ENCODE peak calls at places on chromosomes 4 and X, in four cellular contexts. F is HCT116, S is MM.1S, Y is iPS DF 6.9. G is an unnamed sample.
A peak's percentile ranks its signal among the peaks of the same experiment; 100 is the strongest.

GRCh38 chr4:138090145-138090917 is 151.8 kb downstream of the SLC7A11 start:
- DNase-seq in S (peak; percentile 68), F (peak; percentile 76), Y (no peak), G (peak; percentile 54)

GRCh38 chr4:74292111-74292870 is 16.0 kb upstream of the EPGN start:
- DNase-seq in S (no peak), Y (no peak), F (no peak), G (no peak)

GRCh38 chr4:151567056-151567455 is 158.1 kb downstream of the FHIP1A start:
- DNase-seq in S (peak; percentile 31), F (no peak), Y (no peak), G (no peak)

GRCh38 chrX:131572372-131573014 is 28.6 kb downstream of the OR13H1 start:
- DNase-seq in Y (no peak), S (no peak), F (peak; percentile 37), G (no peak)

GRCh38 chr4:138689182-138689546 is 326.4 kb upstream of the NOCT start:
- DNase-seq in F (no peak), S (no peak), Y (no peak), G (no peak)

GRCh38 chr4:161629694-161630441 is 533.9 kb downstream of the FSTL5 start:
- DNase-seq in F (no peak), S (no peak), Y (no peak), G (no peak)

GRCh38 chrX:118560380-118560932 is 64.8 kb downstream of the DOCK11 start:
- DNase-seq in F (no peak), S (no peak), Y (no peak), G (no peak)

GRCh38 chr4:134201216-134202098 is at the start of gene PABPC4L:
- DNase-seq in Y (peak; percentile 22), F (no peak), S (no peak), G (no peak)

GRCh38 chr4:82851902-82852750 is 38.8 kb downstream of the SEC31A start:
- DNase-seq in Y (peak; percentile 27), S (peak; percentile 41), F (peak; percentile 33), G (no peak)

GRCh38 chr4:40187386-40187913 is 9.4 kb upstream of the RHOH start:
- DNase-seq in Y (no peak), S (no peak), F (no peak), G (no peak)
- H3K4me1 ChIP-seq in Y (no peaks in the 10 kb centered on the region), S (peaks cover 4% of the 10 kb centered on the region), F (no peaks in the 10 kb centered on the region), G (peaks cover 39% of the 10 kb centered on the region)

GRCh38 chr4:24978291-24979072 is 52.3 kb downstream of the LGI2 start:
- DNase-seq in S (no peak), F (no peak), Y (no peak), G (no peak)

GRCh38 chr4:24973471-24974251 is 57.1 kb downstream of the LGI2 start:
- DNase-seq in Y (no peak), S (no peak), F (no peak), G (no peak)

GRCh38 chr4:24974252-24974580 is 56.5 kb downstream of the LGI2 start:
- DNase-seq in Y (no peak), S (no peak), F (no peak), G (no peak)

GRCh38 chr4:24979554-24979953 is 51.2 kb downstream of the LGI2 start:
- DNase-seq in F (no peak), S (no peak), Y (no peak), G (no peak)

DNA sequence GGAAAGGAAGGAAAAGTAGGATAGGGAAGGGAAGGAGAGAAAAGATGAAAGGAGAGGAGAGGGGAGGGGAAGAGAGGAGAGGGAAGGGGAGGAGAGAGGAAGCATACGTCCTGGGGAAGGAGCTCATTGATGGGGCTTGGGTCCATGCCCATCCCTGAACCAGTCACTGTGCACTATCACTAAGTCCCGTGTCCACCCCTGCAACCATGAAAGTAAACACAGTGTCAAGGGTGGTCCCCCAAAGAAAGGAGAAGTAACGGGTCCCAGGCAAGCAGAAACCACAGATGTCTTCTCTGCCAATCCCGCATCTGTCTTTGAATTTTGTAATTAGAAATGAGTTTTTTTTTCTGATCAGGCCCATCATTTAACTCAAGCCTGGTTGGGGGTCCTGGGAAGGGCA is 55.2 kb downstream of the LGI2 start:
- DNase-seq in F (no peak), Y (no peak), S (no peak), G (no peak)
- H3K4me1 ChIP-seq in F (no peaks in the 10 kb centered on the region), Y (no peaks in the 10 kb centered on the region), S (peaks cover 17% of the 10 kb centered on the region), G (no peaks in the 10 kb centered on the region)

GRCh38 chr4:173188648-173189047 is 20.0 kb downstream of the GALNT7 start:
- DNase-seq in Y (no peak), F (no peak), S (no peak), G (no peak)
- H3K4me1 ChIP-seq in Y (peaks cover 11% of the 10 kb centered on the region), F (peaks cover 33% of the 10 kb centered on the region), S (peaks cover 9% of the 10 kb centered on the region), G (peaks cover 90% of the 10 kb centered on the region)

GRCh38 chrX:130084651-130085237 is 25.6 kb downstream of the ELF4 start:
- DNase-seq in Y (no peak), F (no peak), S (peak; percentile 27), G (no peak)

GRCh38 chrX:130083107-130083490 is 27.2 kb downstream of the ELF4 start:
- DNase-seq in S (no peak), F (no peak), Y (no peak), G (no peak)

GRCh38 chrX:130083656-130084382 is 26.5 kb downstream of the ELF4 start:
- DNase-seq in F (no peak), Y (no peak), S (no peak), G (no peak)

GRCh38 chrX:130086414-130087207 is 23.7 kb downstream of the ELF4 start:
- DNase-seq in S (no peak), F (no peak), Y (no peak), G (no peak)

DNA sequence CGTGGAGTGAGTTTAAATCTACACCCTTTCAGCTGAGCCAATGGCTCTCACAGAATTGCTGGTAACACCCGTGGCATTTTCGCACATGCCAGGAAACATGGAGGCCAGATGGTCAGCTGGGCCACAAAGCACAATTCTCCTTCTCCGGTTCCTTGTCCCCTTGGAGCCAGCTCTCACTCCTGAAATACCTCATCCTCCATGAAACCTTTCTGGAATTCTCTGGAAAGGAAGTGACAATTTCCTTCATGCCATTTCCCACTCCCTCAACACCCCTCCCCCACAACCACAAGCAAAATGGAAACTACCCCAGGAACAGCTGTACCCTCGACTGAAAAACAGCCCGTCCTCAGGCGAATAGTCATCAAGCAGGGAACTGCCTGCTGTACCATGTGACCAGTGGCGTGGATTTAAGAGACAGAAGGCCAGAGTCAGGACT is 24.7 kb downstream of the ELF4 start:
- DNase-seq in S (no peak), F (no peak), Y (no peak), G (no peak)
- H3K4me1 ChIP-seq in S (peaks cover 42% of the 10 kb centered on the region), F (no peaks in the 10 kb centered on the region), Y (peaks cover 9% of the 10 kb centered on the region), G (peaks cover 42% of the 10 kb centered on the region)

GRCh38 chr4:158829254-158829653 is 60.4 kb downstream of the FNIP2 start:
- DNase-seq in F (no peak), S (no peak), Y (no peak), G (no peak)

GRCh38 chr4:158826882-158827281 is 58.1 kb downstream of the FNIP2 start:
- DNase-seq in F (no peak), Y (no peak), S (no peak), G (no peak)

GRCh38 chr4:158825443-158826036 is 56.7 kb downstream of the FNIP2 start:
- DNase-seq in F (no peak), S (no peak), Y (no peak), G (no peak)

GRCh38 chr4:158826057-158826456 is 57.2 kb downstream of the FNIP2 start:
- DNase-seq in S (peak; percentile 82), F (no peak), Y (no peak), G (no peak)

DNA sequence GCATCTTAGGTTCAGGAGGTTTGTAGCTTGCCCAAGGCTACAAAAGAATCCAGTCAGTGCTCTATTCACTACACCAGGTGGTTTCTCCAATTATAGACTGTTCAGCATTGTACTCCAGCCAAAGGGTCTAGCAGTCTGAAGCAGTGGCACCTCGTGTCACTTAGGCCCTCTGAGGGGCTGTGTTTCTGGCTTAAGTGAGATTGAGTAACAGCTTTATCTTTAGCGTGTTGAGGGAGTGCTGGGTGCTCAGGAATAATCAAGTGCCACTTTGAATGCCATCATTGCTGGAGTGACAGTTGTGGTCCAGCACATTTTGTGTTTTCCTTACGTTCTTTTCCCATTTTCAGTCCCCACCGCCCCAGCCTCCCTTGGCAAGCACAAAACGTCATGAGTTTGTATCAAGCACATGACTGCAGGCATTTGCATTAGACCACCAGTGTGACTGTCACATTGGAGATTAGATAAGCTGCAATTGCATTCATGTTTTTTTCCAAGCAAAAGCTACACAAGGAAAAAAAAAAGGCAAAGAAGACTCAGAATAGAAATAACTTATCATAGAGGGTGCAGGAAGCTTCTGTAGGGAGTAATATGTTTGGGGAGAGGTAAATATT is 58.8 kb downstream of the FNIP2 start:
- DNase-seq in S (no peak), Y (no peak), F (no peak), G (no peak)
- H3K4me1 ChIP-seq in S (peaks cover 54% of the 10 kb centered on the region), Y (no peaks in the 10 kb centered on the region), F (no peaks in the 10 kb centered on the region), G (peaks cover 13% of the 10 kb centered on the region)

DNA sequence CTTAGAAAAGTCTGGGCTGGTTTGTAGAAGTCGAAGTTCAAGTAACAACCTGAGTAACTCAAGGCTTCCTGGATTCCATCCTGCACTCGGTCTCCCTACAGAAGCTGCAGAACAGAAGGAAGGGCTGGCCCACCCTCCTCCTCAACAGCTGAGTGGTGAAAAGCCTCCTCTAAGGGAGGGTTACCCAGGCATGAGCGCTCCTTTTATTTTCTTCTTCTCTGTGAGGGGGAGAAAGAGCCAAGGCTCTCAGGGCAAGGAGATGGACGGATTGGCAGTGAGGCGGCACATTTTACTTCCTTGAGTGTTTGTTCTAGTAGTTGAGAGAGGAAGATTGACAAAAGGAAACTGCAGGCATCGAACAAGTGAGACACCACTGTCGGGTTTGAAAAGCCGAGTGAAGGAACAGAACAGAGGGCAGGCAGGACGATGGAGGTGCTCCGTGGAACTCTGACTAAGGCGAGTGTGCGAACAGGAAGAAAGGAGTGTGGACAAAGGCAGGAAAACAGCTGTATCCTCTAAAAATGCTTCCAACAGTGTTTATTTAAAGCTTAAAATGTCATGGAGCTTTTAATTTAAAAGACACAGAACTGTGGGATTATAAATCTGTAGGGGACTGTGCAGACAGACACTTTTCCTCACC is 38.4 kb upstream of the STS start:
- DNase-seq in F (no peak), S (no peak), Y (no peak), G (no peak)
- H3K4me1 ChIP-seq in F (no peaks in the 10 kb centered on the region), S (peaks cover 14% of the 10 kb centered on the region), Y (no peaks in the 10 kb centered on the region), G (no peaks in the 10 kb centered on the region)

GRCh38 chr4:8409271-8410065 is 31.1 kb downstream of the ACOX3 start:
- DNase-seq in S (no peak), F (no peak), Y (no peak), G (no peak)
- H3K4me1 ChIP-seq in S (no peaks in the 10 kb centered on the region), F (peaks cover 12% of the 10 kb centered on the region), Y (peaks cover 3% of the 10 kb centered on the region), G (no peaks in the 10 kb centered on the region)

DNA sequence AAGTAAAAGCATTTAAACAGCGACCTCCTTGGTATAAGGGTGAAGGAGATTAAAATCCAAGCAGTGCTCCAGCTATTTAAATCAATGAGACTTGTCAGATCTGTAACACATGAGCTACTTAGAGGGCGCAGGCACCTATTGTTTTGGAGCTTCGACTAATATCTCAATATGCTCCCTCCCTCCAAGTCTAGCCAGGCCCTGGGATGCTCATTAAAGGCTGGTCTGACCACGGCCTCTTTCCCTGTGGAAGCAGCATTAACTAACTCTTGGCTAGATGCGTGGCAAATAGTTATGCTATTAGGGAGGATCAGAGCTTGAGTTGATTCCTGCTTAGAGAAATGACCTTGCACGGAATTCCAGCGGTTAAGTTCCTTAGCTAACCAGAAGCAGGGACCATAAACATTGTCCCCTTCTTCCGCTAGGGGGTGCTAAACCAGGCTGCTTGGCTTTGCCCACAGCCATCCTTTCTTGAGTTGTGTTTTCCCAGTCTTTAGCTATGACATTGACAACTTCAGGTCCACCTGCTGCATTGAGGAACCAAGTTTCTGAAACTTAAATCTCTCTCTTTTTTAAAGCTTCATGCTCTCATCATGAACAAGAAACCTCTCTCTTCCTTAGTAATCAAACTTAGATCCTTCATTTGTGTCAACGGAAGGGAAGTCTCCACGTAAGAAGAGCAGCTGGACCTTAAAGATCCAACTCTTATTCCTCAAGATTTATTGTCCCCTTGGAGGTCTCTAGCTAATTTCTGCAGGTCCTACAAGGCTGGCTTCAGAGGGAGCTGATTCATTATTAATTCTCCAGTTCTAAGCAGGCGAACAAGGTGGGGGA is 80.7 kb upstream of the IGFBP7 start:
- DNase-seq in Y (peak; percentile 94), S (peak; percentile 7), F (peak; percentile 35), G (peak; percentile 24)
- H3K4me1 ChIP-seq in Y (peaks cover 15% of the 10 kb centered on the region), S (no peaks in the 10 kb centered on the region), F (no peaks in the 10 kb centered on the region), G (no peaks in the 10 kb centered on the region)

G was measured in Panc1.